ENCODE peak calls at places on chromosome 16, in six cellular contexts. C is CD4-positive, CD25-positive, alpha-beta regulatory T cell; O is activated naive CD4-positive, alpha-beta T cell treated with anti-CD3 and anti-CD28 coated beads, Interleukin-2, amount 50 U/mL, for 72 hours; W is left cardiac atrium; L is naive thymus-derived CD8-positive, alpha-beta T cell; E is mucosa of descending colon. I is an unnamed sample.
A peak's percentile ranks its signal among the peaks of the same experiment; 100 is the strongest.

GRCh38 chr16:2275476-2276450 is 7.8 kb upstream of the RNPS1 start:
- ATAC-seq in C (no peak), O (no peak), W (no peak), L (no peak), E (no peak), I (no peak)

GRCh38 chr16:73048292-73049050 is 543 bp upstream of the ZFHX3 start:
- ATAC-seq in C (peak; percentile 10), O (no peak), W (peak; percentile 70), L (no peak), E (peak; percentile 55), I (peak; percentile 71)

GRCh38 chr16:84081446-84081989 is 35.2 kb downstream of the MBTPS1 start:
- ATAC-seq in C (no peak), O (no peak), W (no peak), L (no peak), E (no peak), I (peak; percentile 48)

GRCh38 chr16:54282202-54282922 is 4.2 kb downstream of the IRX3 start:
- ATAC-seq in C (no peak), O (peak; percentile 55), W (peak; percentile 47), L (no peak), E (peak; percentile 65), I (no peak)

GRCh38 chr16:74562117-74562516 is 44.8 kb downstream of the GLG1 start:
- ATAC-seq in C (no peak), O (peak; percentile 52), W (no peak), L (no peak), E (no peak), I (no peak)

GRCh38 chr16:47574091-47575054 is 113.2 kb downstream of the PHKB start:
- ATAC-seq in C (peak; percentile 82), O (peak; percentile 91), W (no peak), L (no peak), E (no peak), I (peak; percentile 90)

GRCh38 chr16:84630446-84631152 is 12.7 kb upstream of the COTL1 start:
- ATAC-seq in C (no peak), O (peak; percentile 81), W (no peak), L (peak; percentile 57), E (no peak), I (no peak)

GRCh38 chr16:30565984-30566383 is 5.5 kb downstream of the ZNF688 start:
- ATAC-seq in C (no peak), O (no peak), W (no peak), L (no peak), E (no peak), I (no peak)

GRCh38 chr16:11539635-11540034 is 47.1 kb downstream of the LITAF start:
- ATAC-seq in C (no peak), O (no peak), W (no peak), L (no peak), E (no peak), I (no peak)

GRCh38 chr16:48978501-48978900 is 303.1 kb downstream of the CBLN1 start:
- ATAC-seq in C (no peak), O (no peak), W (no peak), L (no peak), E (no peak), I (no peak)

GRCh38 chr16:88045820-88046303 is 94.6 kb downstream of the BANP start:
- ATAC-seq in C (peak; percentile 50), O (no peak), W (no peak), L (no peak), E (peak; percentile 78), I (peak; percentile 72)

GRCh38 chr16:24685539-24686432 is 43.7 kb upstream of the TNRC6A start:
- ATAC-seq in C (no peak), O (no peak), W (peak; percentile 87), L (no peak), E (peak; percentile 38), I (no peak)

GRCh38 chr16:78505544-78506371 is 406.3 kb downstream of the WWOX start:
- ATAC-seq in C (no peak), O (no peak), W (peak; percentile 91), L (no peak), E (peak; percentile 63), I (peak; percentile 20)

GRCh38 chr16:77949445-77949844 is 72.9 kb upstream of the CLEC3A start:
- ATAC-seq in C (no peak), O (no peak), W (peak; percentile 60), L (no peak), E (no peak), I (no peak)

GRCh38 chr16:88731699-88732098 is 25.4 kb downstream of the CTU2 start:
- ATAC-seq in C (no peak), O (no peak), W (no peak), L (no peak), E (no peak), I (peak; percentile 16)

GRCh38 chr16:75377971-75378386 is 55.3 kb downstream of the CFDP1 start:
- ATAC-seq in C (no peak), O (peak; percentile 25), W (peak; percentile 78), L (no peak), E (peak; percentile 24), I (peak; percentile 74)

GRCh38 chr16:86430814-86431213 is 79.5 kb upstream of the FOXF1 start:
- ATAC-seq in C (no peak), O (no peak), W (no peak), L (no peak), E (peak; percentile 26), I (no peak)

GRCh38 chr16:55701442-55702319 is 45.9 kb downstream of the SLC6A2 start:
- ATAC-seq in C (no peak), O (peak; percentile 87), W (peak; percentile 73), L (peak; percentile 38), E (peak; percentile 61), I (peak; percentile 54)

GRCh38 chr16:82241469-82242052 is 71.5 kb upstream of the MPHOSPH6 start:
- ATAC-seq in C (no peak), O (no peak), W (no peak), L (no peak), E (no peak), I (no peak)

GRCh38 chr16:56861092-56861610 is 3.9 kb upstream of the SLC12A3 start:
- ATAC-seq in C (no peak), O (no peak), W (no peak), L (no peak), E (no peak), I (no peak)